ENCODE peak calls at places on chromosomes 13 and 19, in nine cellular contexts. H is Peyer's patch, W is stomach, X is GM12878, B is IMR-90, M is right lobe of liver, E is vagina, K is tibial nerve, U is ovary. G is an unnamed sample. For H3K27me3, the result is how much of the 10 kb centered on the place peaks cover.

GRCh38 chr19:48490980-48491792 is 20.4 kb downstream of the LMTK3 start:
- DNase-seq in M (no peak), W (peak), K (no peak), B (no peak), U (peak), X (no peak), E (no peak), H (peak), G (no peak)

GRCh38 chr19:1651061-1651547 is 1.3 kb downstream of the TCF3 start:
- DNase-seq in H (no peak), X (peak), K (no peak), E (no peak), U (no peak), B (peak), W (no peak), M (no peak), G (no peak)

GRCh38 chr13:30737511-30738342 is 2.4 kb downstream of the ALOX5AP start:
- DNase-seq in E (no peak), B (no peak), X (no peak), W (no peak), M (no peak), K (no peak), U (no peak), H (no peak), G (no peak)

GRCh38 chr13:90918551-90918950 is 428.9 kb upstream of the MIR17HG start:
- DNase-seq in E (no peak), W (no peak), U (no peak), X (no peak), M (no peak), K (no peak), H (no peak), B (peak), G (no peak)

GRCh38 chr19:24046550-24046949 is 40.4 kb upstream of the ZNF254 start:
- DNase-seq in B (no peak), E (no peak), X (no peak), U (no peak), W (no peak), M (no peak), K (no peak), H (no peak), G (no peak)

GRCh38 chr13:109783815-109784589 is 2.4 kb downstream of the IRS2 start:
- DNase-seq in B (no peak), K (no peak), M (peak), H (no peak), X (no peak), W (no peak), U (peak), E (no peak), G (peak)

GRCh38 chr19:56111601-56112312 is 9.3 kb downstream of the ZNF787 start:
- DNase-seq in M (peak), U (no peak), E (no peak), X (no peak), K (no peak), B (no peak), H (peak), W (peak), G (no peak)

GRCh38 chr13:33123066-33123940 is 107.1 kb downstream of the KL start:
- DNase-seq in U (no peak), X (no peak), H (no peak), K (no peak), W (no peak), E (no peak), M (no peak), B (peak), G (no peak)

GRCh38 chr13:93259527-93260080 is 33.0 kb downstream of the GPC6 start:
- DNase-seq in X (no peak), B (peak), E (no peak), K (no peak), M (no peak), W (no peak), H (no peak), U (no peak), G (no peak)

GRCh38 chr19:11435833-11436313 is 438 bp downstream of the PRKCSH start:
- DNase-seq in B (peak), M (no peak), W (no peak), U (no peak), H (peak), K (no peak), E (no peak), X (no peak), G (no peak)

GRCh38 chr19:56671613-56671994 is at the start of gene ZNF835:
- DNase-seq in U (peak), E (no peak), M (peak), W (peak), H (peak), X (no peak), B (no peak), K (peak), G (peak)

GRCh38 chr13:99093997-99094396 is 106.7 kb upstream of the UBAC2 start:
- DNase-seq in K (no peak), W (no peak), X (no peak), B (no peak), M (no peak), U (no peak), E (no peak), H (no peak), G (no peak)

GRCh38 chr13:51999525-51999924 is 11.7 kb downstream of the ATP7B start:
- DNase-seq in E (no peak), B (peak), W (peak), X (no peak), K (no peak), H (no peak), U (no peak), M (peak), G (no peak)

GRCh38 chr19:47776568-47776967 is 1.9 kb upstream of the SELENOW start:
- DNase-seq in M (no peak), H (peak), U (no peak), K (no peak), W (no peak), X (no peak), E (no peak), B (no peak), G (no peak)

GRCh38 chr19:12000152-12000981 is 35.1 kb downstream of the ZNF433 start:
- DNase-seq in U (no peak), E (no peak), B (peak), H (no peak), M (no peak), W (no peak), K (no peak), X (peak), G (no peak)

GRCh38 chr13:94431569-94431968 is 47.9 kb downstream of the DCT start:
- DNase-seq in W (no peak), U (no peak), E (no peak), B (peak), K (no peak), H (no peak), M (no peak), X (no peak), G (no peak)

GRCh38 chr19:4455742-4456565 is 1.6 kb downstream of the UBXN6 start:
- DNase-seq in K (peak), X (no peak), W (no peak), U (peak), M (peak), E (no peak), H (no peak), B (peak), G (peak)

GRCh38 chr19:16366056-16366432 is 41.4 kb downstream of the KLF2 start:
- DNase-seq in M (no peak), B (no peak), E (no peak), W (no peak), K (no peak), H (no peak), U (no peak), X (no peak), G (no peak)

GRCh38 chr19:12202250-12202649 is 39.4 kb downstream of the ZNF136 start:
- DNase-seq in M (no peak), U (no peak), B (no peak), K (no peak), E (no peak), X (no peak), H (peak), W (peak), G (no peak)

GRCh38 chr13:82407321-82407720 is 1475.0 kb downstream of the SLITRK1 start:
- DNase-seq in X (no peak), H (no peak), K (no peak), B (no peak), E (no peak), U (no peak), W (no peak), M (no peak), G (no peak)

GRCh38 chr13:62309904-62310303 is 894.3 kb upstream of the PCDH20 start:
- DNase-seq in W (no peak), K (no peak), U (no peak), M (no peak), E (no peak), B (no peak), X (no peak), H (no peak), G (no peak)

GRCh38 chr13:98451676-98452105 is 125.2 kb downstream of the STK24 start:
- DNase-seq in U (peak), X (no peak), M (no peak), W (no peak), K (peak), H (no peak), E (no peak), B (peak), G (peak)

GRCh38 chr19:34215006-34215665 is 39.2 kb upstream of the GARRE1 start:
- DNase-seq in E (no peak), X (no peak), B (no peak), U (no peak), K (no peak), M (no peak), W (no peak), H (no peak), G (no peak)

DNA sequence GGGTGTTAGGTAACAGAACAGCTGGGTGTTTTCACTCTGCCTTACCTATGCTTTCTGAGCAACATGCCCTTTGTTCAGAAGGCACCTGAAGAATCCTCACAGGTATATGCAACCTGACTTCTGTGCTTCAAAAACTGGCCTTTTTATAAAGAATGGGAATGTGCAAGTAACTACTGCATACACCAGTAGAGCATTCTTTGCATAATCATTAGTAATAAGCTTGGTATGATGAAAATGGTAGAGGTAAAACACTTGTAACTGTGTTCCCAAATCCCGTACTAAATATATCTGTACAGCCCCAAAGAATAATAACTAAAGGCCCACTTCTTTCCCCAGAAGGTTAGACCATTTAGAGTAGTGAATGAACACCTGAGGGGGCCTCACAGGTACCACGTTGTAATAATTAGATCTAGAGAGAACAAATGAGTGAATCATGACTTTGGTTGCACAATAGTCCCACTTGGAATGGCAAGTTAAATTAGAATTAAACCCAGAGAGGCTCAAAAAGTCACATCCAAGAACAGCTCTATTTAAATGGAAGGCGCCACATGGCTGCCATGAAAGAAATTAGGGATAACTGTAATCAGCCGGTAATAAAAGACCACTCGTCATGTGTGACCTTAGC is 413.9 kb downstream of the KLF12 start:
- DNase-seq in H (no peak), X (no peak), M (no peak), B (peak), W (no peak), U (no peak), E (no peak), K (no peak), G (no peak)
- TF ChIP-seq POLR2A in H (no peak), X (no peak), M (no peak), B (no peak), W (no peak), U (no peak), E (no peak), K (no peak), G (no peak)

DNA sequence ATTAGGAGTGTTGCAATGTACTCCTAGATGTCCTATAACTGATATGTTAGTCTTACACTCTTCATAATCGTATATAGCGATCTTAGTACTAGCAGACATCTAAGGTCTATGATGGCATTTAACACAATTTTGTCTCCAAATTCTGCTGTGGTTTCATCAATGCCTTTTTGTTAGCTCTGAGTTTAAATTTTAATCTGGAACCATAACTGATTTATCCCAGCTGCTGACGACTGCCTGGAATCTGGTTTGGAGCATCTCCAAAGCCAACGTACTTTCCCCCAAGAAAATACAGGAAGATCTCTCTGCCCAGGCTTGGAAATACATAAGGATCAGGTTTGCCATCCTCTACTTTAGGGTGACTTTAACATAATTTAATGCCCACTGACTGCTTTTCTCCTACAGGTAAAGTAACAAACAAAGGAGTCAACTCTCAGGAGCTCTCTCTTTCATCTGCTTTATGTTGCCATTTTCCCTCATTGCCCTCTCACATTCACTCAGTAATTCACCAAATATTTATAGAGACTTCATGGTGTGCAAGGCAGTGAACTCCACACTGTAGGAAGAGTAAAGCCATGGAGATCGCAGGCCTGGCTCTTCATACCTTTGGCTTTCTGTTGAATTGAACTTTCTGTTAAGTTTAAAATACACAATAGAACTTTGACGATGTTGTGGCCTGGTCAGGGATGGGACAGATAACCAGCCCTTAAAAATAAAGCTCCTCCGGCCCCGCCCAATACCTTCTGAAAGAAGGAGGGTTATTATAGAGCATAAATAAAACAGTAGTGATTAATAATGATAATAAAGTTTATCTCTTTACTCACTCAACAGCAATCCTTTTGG is 23.3 kb upstream of the SPART start:
- DNase-seq in M (peak), X (no peak), B (peak), K (no peak), U (no peak), H (no peak), W (no peak), E (no peak), G (no peak)
- H3K27me3 ChIP-seq in M (under half), X (under half), B (under half), K (under half), U (under half), H (under half), W (under half), E (under half), G (under half)

GRCh38 chr13:24747248-24748151 is 16.5 kb upstream of the RNF17 start:
- DNase-seq in K (no peak), U (no peak), X (no peak), W (no peak), H (no peak), B (no peak), M (no peak), E (no peak), G (no peak)
- TF ChIP-seq POLR2A in K (no peak), U (no peak), X (no peak), W (no peak), H (no peak), B (no peak), M (no peak), E (no peak), G (no peak)

GRCh38 chr13:31846182-31846938 is 107.0 kb downstream of the RXFP2 start:
- DNase-seq in X (peak), K (peak), U (peak), B (peak), M (peak), H (peak), W (peak), E (no peak), G (peak)

GRCh38 chr13:31851201-31851600 is 111.9 kb downstream of the RXFP2 start:
- DNase-seq in E (no peak), H (no peak), M (no peak), B (no peak), W (no peak), K (no peak), U (no peak), X (no peak), G (no peak)

GRCh38 chr13:31850041-31850440 is 110.7 kb downstream of the RXFP2 start:
- DNase-seq in H (no peak), U (no peak), K (no peak), M (no peak), W (no peak), B (no peak), X (no peak), E (no peak), G (no peak)

GRCh38 chr13:31848621-31849020 is 109.3 kb downstream of the RXFP2 start:
- DNase-seq in M (no peak), E (no peak), X (no peak), U (no peak), H (no peak), B (no peak), K (no peak), W (no peak), G (no peak)

GRCh38 chr13:31846984-31847752 is 107.8 kb downstream of the RXFP2 start:
- DNase-seq in B (no peak), K (no peak), X (no peak), M (no peak), W (no peak), E (no peak), U (no peak), H (no peak), G (no peak)
- H3K27me3 ChIP-seq in B (under half), K (under half), X (under half), M (under half), W (under half), E (under half), U (under half), H (under half), G (under half)

GRCh38 chr19:6925801-6926751 is 38.7 kb downstream of the ADGRE1 start:
- DNase-seq in H (no peak), E (no peak), K (no peak), X (peak), W (no peak), U (no peak), B (no peak), M (no peak), G (no peak)
- TF ChIP-seq POLR2A in H (no peak), E (no peak), K (no peak), X (no peak), W (no peak), U (no peak), B (no peak), M (no peak), G (no peak)

GRCh38 chr19:3034194-3034844 is 5.2 kb upstream of the TLE2 start:
- DNase-seq in M (no peak), B (peak), H (peak), K (no peak), E (no peak), W (no peak), U (no peak), X (no peak), G (no peak)
- H3K27me3 ChIP-seq in M (under half), B (under half), H (under half), K (under half), E (under half), W (under half), U (under half), X (under half), G (under half)

GRCh38 chr19:44748426-44749254 is at the start of gene BCL3:
- DNase-seq in W (peak), X (no peak), H (peak), M (peak), K (no peak), E (no peak), U (peak), B (no peak), G (peak)
- TF ChIP-seq POLR2A in W (no peak), X (peak), H (peak), M (peak), K (no peak), E (no peak), U (peak), B (no peak), G (no peak)

DNA sequence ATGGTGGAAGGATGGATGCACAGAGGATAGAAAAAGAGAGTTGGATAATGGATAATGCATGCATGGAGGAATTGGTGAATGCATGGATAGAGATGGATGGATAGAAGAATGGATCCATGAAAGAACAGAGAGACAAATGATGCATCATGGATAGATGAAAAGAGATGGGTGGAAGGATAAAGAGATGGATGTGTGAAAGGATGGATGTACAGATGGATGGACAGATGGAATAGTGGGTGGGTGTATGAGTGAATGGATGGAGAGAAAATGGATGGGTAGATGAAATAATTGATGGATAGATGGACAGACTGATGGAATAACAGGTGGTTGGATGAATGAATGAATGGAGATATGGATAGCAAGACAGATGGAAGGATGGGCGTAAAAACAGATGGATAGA is 25.7 kb downstream of the OLFM2 start:
- DNase-seq in H (no peak), K (no peak), E (no peak), B (no peak), M (no peak), W (no peak), X (no peak), U (no peak), G (no peak)
- H3K27me3 ChIP-seq in H (under half), K (under half), E (under half), B (under half), M (under half), W (under half), X (under half), U (under half), G (under half)

G was measured in uterus.